ENCODE peak calls at places on chromosomes 4 and X, in nine cellular contexts. H is neural crest cell; R is GM18507; V is astrocyte of the cerebellum; F is PC-3; T is coronary artery; B is NCI-H1092 treated with DMSO at 0.1 percent for 48 hours; Z is HS-5; Q is CD4-positive, alpha-beta T cell. A is an unnamed sample.
A peak's percentile ranks its signal among the peaks of the same experiment; 100 is the strongest.

GRCh38 chrX:96563663-96564062 is 121.0 kb upstream of the DIAPH2 start:
- DNase-seq in H (no peak), R (no peak), V (no peak), F (peak; percentile 24), T (no peak), B (no peak), Z (no peak), Q (no peak), A (no peak)

GRCh38 chrX:153646620-153647373 is at the start of gene DUSP9:
- DNase-seq in H (no peak), R (no peak), V (no peak), F (peak; percentile 61), T (no peak), B (no peak), Z (no peak), Q (no peak), A (no peak)

GRCh38 chr4:89868999-89869589 is 25.6 kb upstream of the MMRN1 start:
- DNase-seq in H (no peak), R (no peak), V (peak; percentile 1), F (peak; percentile 32), T (no peak), B (peak; percentile 14), Z (no peak), Q (no peak), A (no peak)

GRCh38 chrX:47633671-47634590 is 4.2 kb upstream of the CFP start:
- DNase-seq in H (no peak), R (no peak), V (no peak), F (no peak), T (no peak), B (no peak), Z (no peak), Q (no peak), A (no peak)

GRCh38 chrX:134520860-134521390 is 61.0 kb downstream of the HPRT1 start:
- DNase-seq in H (peak; percentile 6), R (no peak), V (peak; percentile 57), F (peak; percentile 79), T (no peak), B (peak; percentile 72), Z (no peak), Q (no peak), A (no peak)

GRCh38 chrX:46216406-46216805 is 328.8 kb downstream of the ZNF674 start:
- DNase-seq in H (no peak), R (no peak), V (no peak), F (no peak), T (no peak), B (no peak), Z (no peak), Q (no peak), A (no peak)

GRCh38 chr4:98664959-98665358 is 6.5 kb upstream of the TSPAN5 start:
- DNase-seq in H (no peak), R (no peak), V (no peak), F (no peak), T (no peak), B (no peak), Z (no peak), Q (no peak), A (no peak)

GRCh38 chr4:122764808-122765189 is 32.3 kb downstream of the BBS12 start:
- DNase-seq in H (no peak), R (no peak), V (no peak), F (peak; percentile 53), T (no peak), B (no peak), Z (peak; percentile 82), Q (no peak), A (no peak)

GRCh38 chrX:925652-926061 is 286.8 kb downstream of the CRLF2 start:
- DNase-seq in H (no peak), R (no peak), V (no peak), F (no peak), T (no peak), B (no peak), Z (no peak), Q (no peak), A (no peak)

GRCh38 chr4:184994623-184995010 is 23.7 kb upstream of the HELT start:
- DNase-seq in H (no peak), R (no peak), V (no peak), F (no peak), T (no peak), B (no peak), Z (no peak), Q (no peak), A (no peak)

GRCh38 chrX:11103006-11103405 is 8.1 kb upstream of the HCCS start:
- DNase-seq in H (no peak), R (no peak), V (no peak), F (no peak), T (no peak), B (no peak), Z (no peak), Q (no peak), A (no peak)

GRCh38 chr4:170675568-170676262 is 586.0 kb upstream of the AADAT start:
- DNase-seq in H (no peak), R (no peak), V (no peak), F (peak; percentile 7), T (no peak), B (no peak), Z (no peak), Q (no peak), A (no peak)

GRCh38 chr4:14087459-14087858 is 459.9 kb upstream of the BOD1L1 start:
- DNase-seq in H (no peak), R (no peak), V (no peak), F (no peak), T (no peak), B (no peak), Z (no peak), Q (no peak), A (no peak)

GRCh38 chr4:112403072-112403945 is 106.1 kb downstream of the ALPK1 start:
- DNase-seq in H (no peak), R (no peak), V (no peak), F (no peak), T (no peak), B (no peak), Z (no peak), Q (no peak), A (no peak)

GRCh38 chrX:56233682-56234081 is 1.5 kb downstream of the KLF8 start:
- DNase-seq in H (no peak), R (no peak), V (no peak), F (no peak), T (peak; percentile 79), B (no peak), Z (no peak), Q (no peak), A (no peak)